ENCODE peak calls at places on chromosome 4, in four cellular contexts. L, M, J and O are unnamed samples.

GRCh38 chr4:187602339-187603092 is 393.1 kb upstream of the ZFP42 start:
- DNase-seq in M (no peak), J (no peak), L (no peak), O (no peak)

GRCh38 chr4:38867478-38868054 is at the start of gene FAM114A1:
- DNase-seq in M (peak), L (peak), J (no peak), O (peak)

GRCh38 chr4:175459571-175459970 is 352.5 kb downstream of the GPM6A start:
- DNase-seq in M (no peak), L (no peak), J (no peak), O (no peak)

GRCh38 chr4:144709793-144710525 is 64.0 kb downstream of the HHIP start:
- DNase-seq in M (no peak), J (no peak), L (no peak), O (no peak)

GRCh38 chr4:61762722-61763627 is 562.8 kb downstream of the ADGRL3 start:
- DNase-seq in L (no peak), M (no peak), J (no peak), O (no peak)

GRCh38 chr4:41197495-41197894 is 16.8 kb downstream of the APBB2 start:
- DNase-seq in L (no peak), J (no peak), M (no peak), O (no peak)

GRCh38 chr4:113209652-113210320 is 160.3 kb downstream of the ANK2 start:
- DNase-seq in M (no peak), J (no peak), L (no peak), O (no peak)

GRCh38 chr4:152979731-152980330 is 43.7 kb downstream of the FHDC1 start:
- DNase-seq in J (no peak), M (no peak), L (no peak), O (no peak)

GRCh38 chr4:147571021-147571770 is 46.0 kb upstream of the TMEM184C start:
- DNase-seq in M (no peak), L (no peak), J (no peak), O (no peak)

GRCh38 chr4:6649216-6649615 is 8.7 kb downstream of the MRFAP1 start:
- DNase-seq in M (no peak), J (no peak), L (no peak), O (no peak)

GRCh38 chr4:31193516-31193915 is 473.3 kb downstream of the PCDH7 start:
- DNase-seq in L (no peak), J (no peak), M (no peak), O (no peak)

GRCh38 chr4:76279462-76279861 is 27.1 kb upstream of the STBD1 start:
- DNase-seq in J (no peak), M (no peak), L (no peak), O (no peak)

GRCh38 chr4:188374870-188375269 is 235.6 kb downstream of the TRIML1 start:
- DNase-seq in M (no peak), L (no peak), J (no peak), O (no peak)

GRCh38 chr4:85717366-85717765 is 242.4 kb downstream of the ARHGAP24 start:
- DNase-seq in L (no peak), J (no peak), M (no peak), O (no peak)

GRCh38 chr4:7055990-7056325 is 11.9 kb downstream of the GRPEL1 start:
- DNase-seq in J (no peak), M (no peak), L (no peak), O (no peak)

GRCh38 chr4:14897217-14897616 is 105.1 kb upstream of the CPEB2 start:
- DNase-seq in M (no peak), J (no peak), L (peak), O (no peak)

GRCh38 chr4:43425206-43425605 is 532.7 kb downstream of the GRXCR1 start:
- DNase-seq in J (no peak), M (no peak), L (no peak), O (no peak)

GRCh38 chr4:41878170-41878941 is 56.9 kb upstream of the TMEM33 start:
- DNase-seq in L (no peak), M (no peak), J (no peak), O (no peak)

GRCh38 chr4:158835456-158836369 is 66.9 kb downstream of the FNIP2 start:
- DNase-seq in M (no peak), L (no peak), J (no peak), O (peak)

GRCh38 chr4:75058486-75058885 is 125.6 kb downstream of the PARM1 start:
- DNase-seq in M (no peak), J (no peak), L (no peak), O (no peak)

GRCh38 chr4:2797545-2798305 is 4.8 kb downstream of the SH3BP2 start:
- DNase-seq in L (no peak), M (no peak), J (no peak), O (no peak)

GRCh38 chr4:2800691-2801596 is 8.1 kb downstream of the SH3BP2 start:
- DNase-seq in L (peak), J (peak), M (peak), O (no peak)

GRCh38 chr4:2799444-2799911 is 6.6 kb downstream of the SH3BP2 start:
- DNase-seq in M (no peak), L (no peak), J (no peak), O (no peak)

GRCh38 chr4:2798399-2799301 is 5.8 kb downstream of the SH3BP2 start:
- DNase-seq in J (no peak), L (no peak), M (no peak), O (no peak)

GRCh38 chr4:2799971-2800690 is 7.2 kb downstream of the SH3BP2 start:
- DNase-seq in M (no peak), J (no peak), L (no peak), O (no peak)
- TF ChIP-seq BHLHE40 in M (no peak), J (no peak), L (no peak), O (no peak)

GRCh38 chr4:154779362-154779947 is 1.6 kb upstream of the RBM46 start:
- DNase-seq in L (peak), M (peak), J (no peak), O (peak)
- TF ChIP-seq SP1 in L (no peak), M (no peak), J (no peak), O (no peak)

DNA sequence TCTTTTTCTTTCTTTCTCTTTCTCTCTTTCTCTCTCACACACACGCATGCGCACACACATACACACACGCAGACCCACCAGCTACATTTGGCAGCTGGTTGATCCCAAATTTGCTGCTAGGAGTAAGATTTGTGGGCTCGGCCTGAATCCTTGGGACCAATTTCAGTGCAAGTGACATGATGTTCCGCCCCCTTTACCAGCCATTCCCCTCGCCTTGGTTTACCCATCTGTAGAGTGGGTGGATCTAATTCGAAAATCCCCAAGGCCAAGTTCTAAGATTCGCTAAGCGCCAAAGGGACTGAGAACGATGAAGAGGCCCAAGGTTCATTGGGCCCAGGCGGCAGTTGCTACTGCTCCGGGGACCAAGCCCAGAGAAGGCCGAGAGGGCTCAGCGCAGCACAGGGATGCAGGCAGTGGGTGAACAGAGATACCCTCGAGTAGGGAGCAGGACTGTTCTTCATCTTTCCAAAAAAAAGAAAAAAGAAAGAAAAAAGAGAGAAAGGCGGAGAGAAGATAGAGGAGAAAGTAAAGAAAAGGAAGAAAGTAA is 5.8 kb downstream of the NKX3-2 start:
- DNase-seq in J (no peak), M (no peak), L (no peak), O (no peak)
- TF ChIP-seq TARDBP in J (no peak), M (no peak), L (no peak), O (no peak)

DNA sequence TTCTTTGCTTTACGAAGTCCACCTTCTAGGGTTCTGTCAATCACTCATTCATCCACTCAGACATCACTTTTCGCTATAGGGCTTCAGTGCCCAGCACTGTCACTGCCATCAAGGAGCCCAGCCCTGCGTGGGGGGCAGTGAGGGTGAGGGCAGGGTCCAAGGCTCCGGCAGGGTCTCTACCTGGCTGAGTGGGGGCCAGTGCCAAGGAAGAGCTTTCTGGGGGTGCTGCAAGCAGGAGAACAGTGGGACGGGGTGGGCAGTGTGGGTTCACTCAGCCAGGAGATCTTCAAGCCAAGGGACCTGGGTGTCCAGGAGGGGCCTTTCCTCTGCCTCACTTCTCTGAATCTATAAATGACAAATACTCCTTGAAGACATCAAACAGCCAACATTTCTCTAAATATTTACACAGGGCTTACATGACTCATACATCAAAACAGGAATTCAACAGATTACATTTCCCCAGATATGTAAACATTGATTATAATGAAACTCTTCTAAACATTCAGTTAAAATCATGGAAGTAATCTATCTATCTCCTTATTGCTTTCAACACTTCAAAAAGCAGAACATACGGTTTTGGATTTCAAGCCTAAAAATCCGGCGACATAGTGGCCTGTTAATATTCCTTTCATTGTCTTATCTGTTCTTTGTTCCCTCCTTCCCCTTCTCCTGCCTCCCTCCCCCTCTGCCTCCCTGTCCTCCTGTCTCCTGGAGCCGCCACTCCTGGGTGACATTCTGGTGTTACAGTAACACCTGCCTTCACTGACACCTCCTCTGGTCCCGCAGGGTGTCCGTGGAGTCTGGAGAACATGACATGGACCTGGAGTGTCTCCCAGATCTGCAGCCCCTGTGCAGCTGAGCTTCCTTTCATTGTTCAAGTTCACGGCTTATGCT is 94.4 kb upstream of the ADRA2C start:
- DNase-seq in L (no peak), M (peak), J (no peak), O (no peak)
- TF ChIP-seq BHLHE40 in L (no peak), M (no peak), J (no peak), O (no peak)